ENCODE peak calls at places on chromosomes 16 and 17, in four cellular contexts. I, J, G and Z are unnamed samples.

GRCh38 chr17:79811036-79811887 is 14.4 kb upstream of the CBX8 start:
- DNase-seq in I (peak; percentile 71), J (no peak), G (peak; percentile 56), Z (no peak)

GRCh38 chr16:68732068-68732680 is 4.9 kb upstream of the CDH1 start:
- DNase-seq in I (peak; percentile 41), J (peak; percentile 85), G (no peak), Z (no peak)

GRCh38 chr16:66240565-66240964 is 125.9 kb upstream of the CDH5 start:
- DNase-seq in I (no peak), J (no peak), G (no peak), Z (no peak)

GRCh38 chr16:68707341-68708152 is 29.5 kb upstream of the CDH1 start:
- DNase-seq in I (peak; percentile 50), J (peak; percentile 96), G (no peak), Z (peak; percentile 61)

GRCh38 chr17:67855504-67856324 is 30.4 kb downstream of the BPTF start:
- DNase-seq in I (no peak), J (no peak), G (no peak), Z (no peak)

GRCh38 chr17:73445466-73445865 is 133.7 kb upstream of the CDC42EP4 start:
- DNase-seq in I (no peak), J (no peak), G (no peak), Z (no peak)

GRCh38 chr16:84284168-84284722 is 10.4 kb upstream of the WFDC1 start:
- DNase-seq in I (no peak), J (no peak), G (no peak), Z (peak; percentile 73)

GRCh38 chr17:2883544-2884203 is 87.4 kb downstream of the RAP1GAP2 start:
- DNase-seq in I (peak; percentile 47), J (peak; percentile 42), G (no peak), Z (peak; percentile 29)

GRCh38 chr16:27359051-27359450 is 42.9 kb upstream of the IL21R start:
- DNase-seq in I (no peak), J (no peak), G (no peak), Z (no peak)

GRCh38 chr17:44137891-44138709 is 3.6 kb upstream of the HROB start:
- DNase-seq in I (peak; percentile 71), J (peak; percentile 87), G (peak; percentile 57), Z (peak; percentile 99)

GRCh38 chr17:62093188-62094155 is 28.4 kb upstream of the MED13 start:
- DNase-seq in I (no peak), J (peak; percentile 83), G (no peak), Z (peak; percentile 71)

GRCh38 chr17:81536299-81537290 is 8.4 kb downstream of the FSCN2 start:
- DNase-seq in I (no peak), J (no peak), G (no peak), Z (no peak)

GRCh38 chr16:86925067-86925791 is 346.9 kb downstream of the FOXL1 start:
- DNase-seq in I (no peak), J (no peak), G (no peak), Z (peak; percentile 83)

GRCh38 chr17:5000237-5000639 is 2.5 kb downstream of the KIF1C start:
- DNase-seq in I (no peak), J (no peak), G (no peak), Z (no peak)

GRCh38 chr17:62591323-62591722 is 36.1 kb upstream of the MRC2 start:
- DNase-seq in I (no peak), J (no peak), G (no peak), Z (no peak)

GRCh38 chr17:76250141-76250540 is 9.8 kb upstream of the RNF157 start:
- DNase-seq in I (no peak), J (no peak), G (no peak), Z (no peak)

GRCh38 chr17:80169784-80170500 is at the start of gene CARD14:
- DNase-seq in I (peak; percentile 45), J (peak; percentile 83), G (no peak), Z (no peak)

GRCh38 chr16:68887107-68887506 is 43.8 kb downstream of the TANGO6 start:
- DNase-seq in I (no peak), J (no peak), G (no peak), Z (no peak)

GRCh38 chr16:2016407-2016922 is 3.1 kb upstream of the NPW start:
- DNase-seq in I (no peak), J (no peak), G (no peak), Z (no peak)

GRCh38 chr17:1643293-1643998 is 2.1 kb downstream of the SCARF1 start:
- DNase-seq in I (no peak), J (peak; percentile 72), G (peak; percentile 82), Z (no peak)

GRCh38 chr16:84518804-84519341 is 14.4 kb upstream of the MEAK7 start:
- DNase-seq in I (peak; percentile 87), J (no peak), G (no peak), Z (no peak)